ENCODE peak calls at places on chromosomes 6 and 20, in ten cellular contexts. One of them, this sample, is unnamed.

GRCh38 chr20:54254596-54254995 is 46.7 kb downstream of the PFDN4 start:
- DNase-seq in GM10248: no peak
- DNase-seq in left ventricle myocardium inferior: no peak
- DNase-seq in fibroblast of the aortic adventitia: peak
- DNase-seq in AG09309: no peak
- DNase-seq in lung: no peak
- DNase-seq in AG04450: no peak
- DNase-seq in HFF-Myc: no peak
- DNase-seq in B cell: no peak
- DNase-seq in heart left ventricle: no peak
- DNase-seq in this sample: no peak

GRCh38 chr6:169803291-169803811 is 51.9 kb downstream of the ERMARD start:
- DNase-seq in GM10248: no peak
- DNase-seq in left ventricle myocardium inferior: no peak
- DNase-seq in fibroblast of the aortic adventitia: no peak
- DNase-seq in AG09309: no peak
- DNase-seq in lung: peak
- DNase-seq in AG04450: no peak
- DNase-seq in HFF-Myc: no peak
- DNase-seq in B cell: no peak
- DNase-seq in heart left ventricle: no peak
- DNase-seq in this sample: no peak

GRCh38 chr6:158596861-158597260 is 37.0 kb downstream of the TMEM181 start:
- DNase-seq in GM10248: no peak
- DNase-seq in left ventricle myocardium inferior: no peak
- DNase-seq in fibroblast of the aortic adventitia: no peak
- DNase-seq in AG09309: no peak
- DNase-seq in lung: no peak
- DNase-seq in AG04450: no peak
- DNase-seq in HFF-Myc: no peak
- DNase-seq in B cell: no peak
- DNase-seq in heart left ventricle: no peak
- DNase-seq in this sample: no peak

GRCh38 chr6:158283304-158284005 is 28.8 kb upstream of the TULP4 start:
- DNase-seq in GM10248: no peak
- DNase-seq in left ventricle myocardium inferior: no peak
- DNase-seq in fibroblast of the aortic adventitia: peak
- DNase-seq in AG09309: no peak
- DNase-seq in lung: no peak
- DNase-seq in AG04450: no peak
- DNase-seq in HFF-Myc: no peak
- DNase-seq in B cell: peak
- DNase-seq in heart left ventricle: no peak
- DNase-seq in this sample: no peak

GRCh38 chr20:6079011-6079410 is 25.2 kb upstream of the LRRN4 start:
- DNase-seq in GM10248: no peak
- DNase-seq in left ventricle myocardium inferior: no peak
- DNase-seq in fibroblast of the aortic adventitia: no peak
- DNase-seq in AG09309: no peak
- DNase-seq in lung: no peak
- DNase-seq in AG04450: no peak
- DNase-seq in HFF-Myc: no peak
- DNase-seq in B cell: no peak
- DNase-seq in heart left ventricle: no peak
- DNase-seq in this sample: no peak

GRCh38 chr6:30727920-30728605 is 7.9 kb downstream of the TUBB start:
- DNase-seq in GM10248: no peak
- DNase-seq in left ventricle myocardium inferior: no peak
- DNase-seq in fibroblast of the aortic adventitia: peak
- DNase-seq in AG09309: no peak
- DNase-seq in lung: no peak
- DNase-seq in AG04450: no peak
- DNase-seq in HFF-Myc: no peak
- DNase-seq in B cell: no peak
- DNase-seq in heart left ventricle: no peak
- DNase-seq in this sample: no peak

GRCh38 chr6:119463081-119463626 is 113.6 kb upstream of the MAN1A1 start:
- DNase-seq in GM10248: peak
- DNase-seq in left ventricle myocardium inferior: no peak
- DNase-seq in fibroblast of the aortic adventitia: no peak
- DNase-seq in AG09309: no peak
- DNase-seq in lung: no peak
- DNase-seq in AG04450: no peak
- DNase-seq in HFF-Myc: no peak
- DNase-seq in B cell: no peak
- DNase-seq in heart left ventricle: no peak
- DNase-seq in this sample: no peak

GRCh38 chr6:166488081-166488685 is 98.3 kb downstream of the RAMACL start:
- DNase-seq in GM10248: peak
- DNase-seq in left ventricle myocardium inferior: peak
- DNase-seq in fibroblast of the aortic adventitia: peak
- DNase-seq in AG09309: no peak
- DNase-seq in lung: peak
- DNase-seq in AG04450: no peak
- DNase-seq in HFF-Myc: peak
- DNase-seq in B cell: peak
- DNase-seq in heart left ventricle: peak
- DNase-seq in this sample: no peak

GRCh38 chr6:45728674-45729073 is 287.0 kb downstream of the CLIC5 start:
- DNase-seq in GM10248: no peak
- DNase-seq in left ventricle myocardium inferior: no peak
- DNase-seq in fibroblast of the aortic adventitia: peak
- DNase-seq in AG09309: no peak
- DNase-seq in lung: no peak
- DNase-seq in AG04450: no peak
- DNase-seq in HFF-Myc: no peak
- DNase-seq in B cell: no peak
- DNase-seq in heart left ventricle: no peak
- DNase-seq in this sample: no peak

GRCh38 chr20:21179796-21180195 is 53.9 kb downstream of the KIZ start:
- DNase-seq in GM10248: no peak
- DNase-seq in left ventricle myocardium inferior: no peak
- DNase-seq in fibroblast of the aortic adventitia: peak
- DNase-seq in AG09309: peak
- DNase-seq in lung: no peak
- DNase-seq in AG04450: no peak
- DNase-seq in HFF-Myc: no peak
- DNase-seq in B cell: no peak
- DNase-seq in heart left ventricle: no peak
- DNase-seq in this sample: no peak

GRCh38 chr6:56766806-56767178 is 124.1 kb upstream of the DST start:
- DNase-seq in GM10248: peak
- DNase-seq in left ventricle myocardium inferior: no peak
- DNase-seq in fibroblast of the aortic adventitia: peak
- DNase-seq in AG09309: peak
- DNase-seq in lung: no peak
- DNase-seq in AG04450: peak
- DNase-seq in HFF-Myc: no peak
- DNase-seq in B cell: no peak
- DNase-seq in heart left ventricle: no peak
- DNase-seq in this sample: no peak

GRCh38 chr6:56760842-56761241 is 118.2 kb upstream of the DST start:
- DNase-seq in GM10248: no peak
- DNase-seq in left ventricle myocardium inferior: no peak
- DNase-seq in fibroblast of the aortic adventitia: no peak
- DNase-seq in AG09309: no peak
- DNase-seq in lung: no peak
- DNase-seq in AG04450: no peak
- DNase-seq in HFF-Myc: no peak
- DNase-seq in B cell: no peak
- DNase-seq in heart left ventricle: no peak
- DNase-seq in this sample: no peak

GRCh38 chr6:56766139-56766805 is 123.6 kb upstream of the DST start:
- DNase-seq in GM10248: no peak
- DNase-seq in left ventricle myocardium inferior: no peak
- DNase-seq in fibroblast of the aortic adventitia: no peak
- DNase-seq in AG09309: no peak
- DNase-seq in lung: no peak
- DNase-seq in AG04450: no peak
- DNase-seq in HFF-Myc: no peak
- DNase-seq in B cell: no peak
- DNase-seq in heart left ventricle: no peak
- DNase-seq in this sample: no peak

GRCh38 chr6:56765494-56765893 is 122.8 kb upstream of the DST start:
- DNase-seq in GM10248: no peak
- DNase-seq in left ventricle myocardium inferior: no peak
- DNase-seq in fibroblast of the aortic adventitia: peak
- DNase-seq in AG09309: no peak
- DNase-seq in lung: no peak
- DNase-seq in AG04450: no peak
- DNase-seq in HFF-Myc: no peak
- DNase-seq in B cell: no peak
- DNase-seq in heart left ventricle: no peak
- DNase-seq in this sample: no peak

GRCh38 chr6:56764081-56764566 is 121.4 kb upstream of the DST start:
- DNase-seq in GM10248: peak
- DNase-seq in left ventricle myocardium inferior: no peak
- DNase-seq in fibroblast of the aortic adventitia: peak
- DNase-seq in AG09309: no peak
- DNase-seq in lung: no peak
- DNase-seq in AG04450: no peak
- DNase-seq in HFF-Myc: no peak
- DNase-seq in B cell: no peak
- DNase-seq in heart left ventricle: no peak
- DNase-seq in this sample: no peak
- TF ChIP-seq CTCF in GM10248: no peak
- TF ChIP-seq CTCF in left ventricle myocardium inferior: peak
- TF ChIP-seq CTCF in fibroblast of the aortic adventitia: peak
- TF ChIP-seq CTCF in AG09309: peak
- TF ChIP-seq CTCF in lung: no peak
- TF ChIP-seq CTCF in AG04450: peak
- TF ChIP-seq CTCF in HFF-Myc: peak
- TF ChIP-seq CTCF in B cell: no peak
- TF ChIP-seq CTCF in heart left ventricle: no peak
- TF ChIP-seq CTCF in this sample: peak

GRCh38 chr20:33647603-33648395 is 14.3 kb upstream of the C20orf144 start:
- DNase-seq in GM10248: peak
- DNase-seq in left ventricle myocardium inferior: peak
- DNase-seq in fibroblast of the aortic adventitia: peak
- DNase-seq in AG09309: peak
- DNase-seq in lung: no peak
- DNase-seq in AG04450: no peak
- DNase-seq in HFF-Myc: no peak
- DNase-seq in B cell: no peak
- DNase-seq in heart left ventricle: no peak
- DNase-seq in this sample: no peak
- TF ChIP-seq CTCF in GM10248: no peak
- TF ChIP-seq CTCF in left ventricle myocardium inferior: no peak
- TF ChIP-seq CTCF in fibroblast of the aortic adventitia: no peak
- TF ChIP-seq CTCF in AG09309: no peak
- TF ChIP-seq CTCF in lung: no peak
- TF ChIP-seq CTCF in AG04450: no peak
- TF ChIP-seq CTCF in HFF-Myc: no peak
- TF ChIP-seq CTCF in B cell: no peak
- TF ChIP-seq CTCF in heart left ventricle: no peak
- TF ChIP-seq CTCF in this sample: no peak

GRCh38 chr6:161166677-161167076 is 107.2 kb downstream of the AGPAT4 start:
- DNase-seq in GM10248: no peak
- DNase-seq in left ventricle myocardium inferior: no peak
- DNase-seq in fibroblast of the aortic adventitia: no peak
- DNase-seq in AG09309: no peak
- DNase-seq in lung: no peak
- DNase-seq in AG04450: no peak
- DNase-seq in HFF-Myc: no peak
- DNase-seq in B cell: no peak
- DNase-seq in heart left ventricle: no peak
- DNase-seq in this sample: no peak
- TF ChIP-seq CTCF in GM10248: no peak
- TF ChIP-seq CTCF in left ventricle myocardium inferior: no peak
- TF ChIP-seq CTCF in fibroblast of the aortic adventitia: no peak
- TF ChIP-seq CTCF in AG09309: no peak
- TF ChIP-seq CTCF in lung: no peak
- TF ChIP-seq CTCF in AG04450: no peak
- TF ChIP-seq CTCF in HFF-Myc: no peak
- TF ChIP-seq CTCF in B cell: no peak
- TF ChIP-seq CTCF in heart left ventricle: no peak
- TF ChIP-seq CTCF in this sample: no peak

DNA sequence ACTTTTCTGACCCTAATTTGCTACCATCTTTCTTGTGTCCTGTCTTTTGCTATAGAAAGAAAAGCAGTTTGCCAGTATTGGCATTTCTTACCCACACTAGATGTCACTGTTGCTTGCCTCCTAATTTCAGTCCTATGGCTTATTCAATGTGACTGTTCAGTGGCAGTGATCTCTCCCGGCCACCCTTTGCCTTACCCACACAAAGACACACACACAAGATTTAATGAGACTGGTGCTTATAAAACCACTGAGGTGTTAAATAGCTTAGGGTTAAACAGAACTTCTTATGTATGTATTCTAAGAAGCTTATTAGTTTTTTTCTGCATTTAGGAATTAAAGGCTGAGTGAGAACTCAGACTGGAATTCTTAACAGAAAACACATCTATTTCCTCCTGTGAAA is 233.6 kb upstream of the ASCC3 start:
- DNase-seq in GM10248: peak
- DNase-seq in left ventricle myocardium inferior: no peak
- DNase-seq in fibroblast of the aortic adventitia: peak
- DNase-seq in AG09309: no peak
- DNase-seq in lung: no peak
- DNase-seq in AG04450: no peak
- DNase-seq in HFF-Myc: peak
- DNase-seq in B cell: no peak
- DNase-seq in heart left ventricle: no peak
- DNase-seq in this sample: no peak
- TF ChIP-seq CTCF in GM10248: peak
- TF ChIP-seq CTCF in left ventricle myocardium inferior: peak
- TF ChIP-seq CTCF in fibroblast of the aortic adventitia: peak
- TF ChIP-seq CTCF in AG09309: peak
- TF ChIP-seq CTCF in lung: no peak
- TF ChIP-seq CTCF in AG04450: peak
- TF ChIP-seq CTCF in HFF-Myc: peak
- TF ChIP-seq CTCF in B cell: no peak
- TF ChIP-seq CTCF in heart left ventricle: no peak
- TF ChIP-seq CTCF in this sample: peak

GRCh38 chr20:45080867-45081616 is 19.9 kb downstream of the KCNS1 start:
- DNase-seq in GM10248: no peak
- DNase-seq in left ventricle myocardium inferior: no peak
- DNase-seq in fibroblast of the aortic adventitia: no peak
- DNase-seq in AG09309: no peak
- DNase-seq in lung: no peak
- DNase-seq in AG04450: no peak
- DNase-seq in HFF-Myc: no peak
- DNase-seq in B cell: no peak
- DNase-seq in heart left ventricle: no peak
- DNase-seq in this sample: no peak
- TF ChIP-seq CTCF in GM10248: no peak
- TF ChIP-seq CTCF in left ventricle myocardium inferior: peak
- TF ChIP-seq CTCF in fibroblast of the aortic adventitia: peak
- TF ChIP-seq CTCF in AG09309: peak
- TF ChIP-seq CTCF in lung: no peak
- TF ChIP-seq CTCF in AG04450: peak
- TF ChIP-seq CTCF in HFF-Myc: peak
- TF ChIP-seq CTCF in B cell: peak
- TF ChIP-seq CTCF in heart left ventricle: no peak
- TF ChIP-seq CTCF in this sample: peak

This sample was measured in osteocyte.